ENCODE peak calls at places on chromosome 12, in six cellular contexts. V is uterus, L is GM23338, C is gastrocnemius medialis, Y is A549, F is HCT116. A is an unnamed sample. For H3K4me1, the result is how much of the 10 kb centered on the place peaks cover.

GRCh38 chr12:121668750-121669524 is 517 bp downstream of the MORN3 start:
- DNase-seq in V (no peak), L (peak), C (no peak), Y (peak), F (no peak), A (no peak)

GRCh38 chr12:109877504-109878246 is 2.7 kb downstream of the GLTP start:
- DNase-seq in V (no peak), L (no peak), C (no peak), Y (no peak), F (no peak), A (no peak)

GRCh38 chr12:25924535-25925001 is 33.9 kb upstream of the RASSF8 start:
- DNase-seq in V (no peak), L (no peak), C (no peak), Y (no peak), F (no peak), A (no peak)

GRCh38 chr12:92543359-92543758 is 159.4 kb upstream of the PLEKHG7 start:
- DNase-seq in V (no peak), L (no peak), C (no peak), Y (no peak), F (no peak), A (no peak)

GRCh38 chr12:1575287-1575798 is 19.0 kb downstream of the FBXL14 start:
- DNase-seq in V (peak), L (no peak), C (no peak), Y (no peak), F (no peak), A (no peak)

GRCh38 chr12:95182868-95183415 is 34.3 kb downstream of the FGD6 start:
- DNase-seq in V (no peak), L (no peak), C (no peak), Y (no peak), F (peak), A (no peak)

GRCh38 chr12:6178981-6179761 is 21.0 kb upstream of the CD9 start:
- DNase-seq in V (no peak), L (peak), C (no peak), Y (no peak), F (no peak), A (no peak)

GRCh38 chr12:94427520-94428381 is 31.9 kb downstream of the CEP83 start:
- DNase-seq in V (peak), L (no peak), C (no peak), Y (no peak), F (no peak), A (no peak)

GRCh38 chr12:87815738-87816137 is 213.5 kb downstream of the C12orf50 start:
- DNase-seq in V (no peak), L (no peak), C (no peak), Y (no peak), F (no peak), A (no peak)
- H3K4me1 ChIP-seq in V (under half), L (under half), C (under half), Y (half or more), F (under half), A (under half)

GRCh38 chr12:112368856-112369255 is 13.4 kb downstream of the HECTD4 start:
- DNase-seq in V (no peak), L (no peak), C (no peak), Y (no peak), F (no peak), A (no peak)
- H3K27ac ChIP-seq in V (no peak), L (peak), C (no peak), Y (no peak), F (no peak), A (no peak)

GRCh38 chr12:65279387-65280112 is 1.1 kb downstream of the MSRB3 start:
- DNase-seq in V (no peak), L (no peak), C (no peak), Y (no peak), F (no peak), A (no peak)

GRCh38 chr12:65277994-65278575 is 398 bp upstream of the MSRB3 start:
- DNase-seq in V (no peak), L (peak), C (peak), Y (no peak), F (no peak), A (no peak)

GRCh38 chr12:65278576-65279386 is at the start of gene MSRB3:
- DNase-seq in V (peak), L (peak), C (peak), Y (peak), F (peak), A (peak)

GRCh38 chr12:65280306-65280705 is 1.8 kb downstream of the MSRB3 start:
- DNase-seq in V (no peak), L (no peak), C (no peak), Y (no peak), F (no peak), A (no peak)

GRCh38 chr12:65282840-65283239 is 4.4 kb downstream of the MSRB3 start:
- DNase-seq in V (no peak), L (no peak), C (no peak), Y (no peak), F (no peak), A (no peak)
- TF ChIP-seq CTCF in V (no peak), L (peak), C (no peak), Y (no peak), F (peak), A (no peak)

DNA sequence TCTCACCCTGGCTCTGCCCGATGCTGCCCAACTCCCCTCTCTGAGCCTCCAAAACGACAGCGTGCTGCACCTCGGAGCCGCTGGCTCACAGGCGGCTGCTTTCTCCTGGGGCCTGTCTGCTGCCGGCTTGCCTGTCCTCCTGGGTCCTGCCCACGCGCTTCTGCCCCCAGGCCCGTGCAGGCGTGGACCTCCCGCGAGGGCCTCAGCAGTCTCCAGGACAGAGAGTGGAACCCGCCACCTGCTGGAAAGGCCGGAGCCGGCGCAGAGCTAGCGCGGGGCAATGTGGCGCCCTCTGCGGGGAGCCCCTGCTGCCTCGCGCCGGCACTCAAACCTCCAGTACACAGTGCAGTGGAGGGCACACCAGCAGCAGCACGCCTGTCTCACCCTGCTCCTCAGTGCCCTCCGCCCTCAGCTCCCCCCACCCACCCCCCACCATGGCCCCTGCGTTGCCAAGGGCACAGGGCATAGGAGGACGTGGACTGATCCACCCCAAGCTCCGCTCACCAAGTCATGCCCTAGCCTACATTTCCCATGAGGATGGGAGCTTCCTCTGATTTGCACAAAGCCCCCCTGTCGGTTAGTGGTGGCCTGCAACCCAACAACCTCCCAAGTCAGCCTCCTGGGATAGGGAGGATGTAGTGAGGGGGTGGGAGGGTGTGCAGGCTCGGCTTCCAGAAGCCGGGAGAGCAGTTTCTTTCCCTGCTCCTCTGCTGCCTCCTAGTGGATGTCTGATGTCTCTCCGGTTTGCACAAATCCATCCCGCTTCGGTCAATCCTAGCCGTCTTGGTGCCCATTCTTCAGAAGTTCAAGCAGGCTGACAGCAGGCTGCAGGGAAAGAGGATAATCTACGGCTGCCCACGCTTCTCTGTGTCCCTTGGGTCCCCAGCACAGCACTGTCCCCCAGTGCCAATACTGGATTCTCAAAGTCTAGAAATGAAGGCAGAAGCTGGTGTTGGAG is 25.2 kb downstream of the KRT8 start:
- DNase-seq in V (peak), L (peak), C (peak), Y (peak), F (peak), A (peak)
- H3K4me1 ChIP-seq in V (under half), L (under half), C (under half), Y (half or more), F (under half), A (under half)

GRCh38 chr12:67400742-67401141 is 131.6 kb downstream of the CAND1 start:
- DNase-seq in V (no peak), L (no peak), C (no peak), Y (no peak), F (no peak), A (no peak)
- H3K27ac ChIP-seq in V (no peak), L (no peak), C (no peak), Y (no peak), F (no peak), A (no peak)

GRCh38 chr12:48956279-48957140 is 777 bp downstream of the ARF3 start:
- DNase-seq in V (peak), L (peak), C (peak), Y (peak), F (peak), A (peak)
- TF ChIP-seq CTCF in V (no peak), L (peak), C (no peak), Y (no peak), F (no peak), A (no peak)

GRCh38 chr12:52145228-52145940 is 46.4 kb downstream of the KRT80 start:
- DNase-seq in V (no peak), L (no peak), C (no peak), Y (no peak), F (no peak), A (no peak)
- H3K4me1 ChIP-seq in V (under half), L (under half), C (under half), Y (half or more), F (half or more), A (under half)

GRCh38 chr12:28936711-28937110 is 212.4 kb upstream of the FAR2 start:
- DNase-seq in V (no peak), L (no peak), C (no peak), Y (no peak), F (no peak), A (no peak)

GRCh38 chr12:28933864-28934527 is 215.1 kb upstream of the FAR2 start:
- DNase-seq in V (no peak), L (no peak), C (no peak), Y (no peak), F (no peak), A (no peak)

GRCh38 chr12:28937196-28937595 is 211.9 kb upstream of the FAR2 start:
- DNase-seq in V (no peak), L (peak), C (no peak), Y (no peak), F (no peak), A (no peak)

GRCh38 chr12:28938056-28938455 is 211.0 kb upstream of the FAR2 start:
- DNase-seq in V (no peak), L (no peak), C (no peak), Y (no peak), F (no peak), A (no peak)

DNA sequence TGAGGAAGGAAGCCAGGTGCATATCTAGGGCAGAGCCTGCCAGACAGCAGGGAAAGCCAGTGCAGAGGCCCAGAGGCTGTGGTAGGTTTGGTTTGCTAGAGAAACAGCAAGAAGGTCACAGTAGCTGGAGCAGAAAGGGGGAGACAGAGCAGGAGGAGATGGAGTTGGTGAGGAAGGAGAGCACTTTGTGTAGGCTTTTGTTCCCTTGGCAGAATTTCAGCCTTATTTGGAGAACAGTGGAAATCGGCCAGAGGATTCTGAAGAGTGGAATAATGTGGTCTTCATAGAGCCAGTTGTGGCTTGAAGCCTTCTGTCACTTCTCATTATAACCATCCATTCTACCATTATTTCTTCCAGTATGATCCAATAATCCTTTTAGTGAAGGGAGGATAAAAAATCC is 212.9 kb upstream of the FAR2 start:
- DNase-seq in V (no peak), L (no peak), C (no peak), Y (no peak), F (no peak), A (no peak)
- H3K27ac ChIP-seq in V (no peak), L (no peak), C (no peak), Y (no peak), F (no peak), A (no peak)